ENCODE peak calls at places on chromosomes 11 and 22, in six cellular contexts. H is ovary, V is tibial nerve, Y is IMR-90, S is spleen, U is HCT116. W is an unnamed sample.

GRCh38 chr11:87398913-87399312 is 361.2 kb downstream of the TMEM135 start:
- DNase-seq in H (no peak), V (peak), Y (no peak), S (no peak), U (no peak), W (no peak)

GRCh38 chr11:64234840-64235379 is 526 bp downstream of the VEGFB start:
- DNase-seq in H (no peak), V (no peak), Y (no peak), S (peak), U (no peak), W (no peak)

GRCh38 chr11:67648140-67648795 is 2.3 kb downstream of the ACY3 start:
- DNase-seq in H (no peak), V (no peak), Y (no peak), S (peak), U (peak), W (no peak)

GRCh38 chr11:3984896-3985295 is 109.7 kb upstream of the RRM1 start:
- DNase-seq in H (no peak), V (no peak), Y (peak), S (no peak), U (no peak), W (no peak)

GRCh38 chr22:28948404-28948803 is 65.0 kb downstream of the ZNRF3 start:
- DNase-seq in H (no peak), V (no peak), Y (no peak), S (no peak), U (no peak), W (no peak)

GRCh38 chr11:102384419-102385052 is 37.5 kb downstream of the BIRC2 start:
- DNase-seq in H (peak), V (no peak), Y (no peak), S (no peak), U (no peak), W (no peak)

GRCh38 chr11:32090774-32091370 is at the start of gene RCN1:
- DNase-seq in H (peak), V (peak), Y (peak), S (peak), U (no peak), W (peak)

GRCh38 chr11:78270993-78271392 is 82.3 kb downstream of the USP35 start:
- DNase-seq in H (no peak), V (no peak), Y (no peak), S (no peak), U (no peak), W (no peak)

GRCh38 chr22:24894998-24895397 is 51.5 kb downstream of the LHFPL7 start:
- DNase-seq in H (peak), V (peak), Y (no peak), S (no peak), U (peak), W (peak)

GRCh38 chr11:61967924-61968757 is 707 bp upstream of the FTH1 start:
- DNase-seq in H (peak), V (no peak), Y (no peak), S (peak), U (no peak), W (no peak)

GRCh38 chr22:45008853-45009751 is 703 bp downstream of the PHF21B start:
- DNase-seq in H (peak), V (no peak), Y (no peak), S (no peak), U (no peak), W (no peak)

GRCh38 chr22:45007946-45008852 is 1.6 kb downstream of the PHF21B start:
- DNase-seq in H (peak), V (no peak), Y (no peak), S (no peak), U (no peak), W (no peak)

GRCh38 chr22:45010532-45010900 is 711 bp upstream of the PHF21B start:
- DNase-seq in H (no peak), V (no peak), Y (no peak), S (no peak), U (no peak), W (no peak)

GRCh38 chr22:45007247-45007945 is 2.4 kb downstream of the PHF21B start:
- DNase-seq in H (peak), V (no peak), Y (peak), S (no peak), U (no peak), W (no peak)

GRCh38 chr22:45009881-45010531 is at the start of gene PHF21B:
- DNase-seq in H (peak), V (no peak), Y (peak), S (no peak), U (no peak), W (peak)
- TF ChIP-seq POLR2A in H (peak), V (no peak), Y (no peak), S (no peak), U (no peak), W (no peak)

GRCh38 chr11:46275964-46276641 is 1.4 kb upstream of the CREB3L1 start:
- DNase-seq in H (no peak), V (no peak), Y (no peak), S (no peak), U (no peak), W (no peak)
- TF ChIP-seq POLR2A in H (no peak), V (no peak), Y (no peak), S (no peak), U (no peak), W (no peak)

DNA sequence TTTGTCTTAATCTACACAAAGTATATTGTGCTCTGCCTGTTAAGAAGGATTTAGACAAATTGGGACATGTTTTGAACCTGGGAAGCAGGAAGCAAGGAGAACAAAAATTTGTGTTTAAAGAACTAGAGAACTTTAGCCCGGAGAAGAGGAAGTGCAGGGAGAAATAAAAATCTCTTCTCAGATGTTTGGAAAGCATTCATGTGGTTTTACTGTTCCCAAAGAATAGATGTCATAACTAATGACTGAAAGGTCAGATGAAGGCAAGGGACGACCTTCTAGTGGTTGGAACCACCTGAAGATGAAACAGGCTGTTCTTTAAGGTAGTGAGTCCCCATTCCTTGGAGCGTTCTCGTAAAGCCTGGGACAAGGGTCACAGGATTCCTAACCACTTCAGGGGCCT is 38.3 kb downstream of the IRAG1 start:
- DNase-seq in H (no peak), V (no peak), Y (no peak), S (no peak), U (peak), W (no peak)
- TF ChIP-seq POLR2A in H (no peak), V (no peak), Y (no peak), S (no peak), U (no peak), W (no peak)

GRCh38 chr22:41178425-41178975 is 26.6 kb upstream of the L3MBTL2 start:
- DNase-seq in H (peak), V (peak), Y (no peak), S (no peak), U (no peak), W (no peak)
- TF ChIP-seq POLR2A in H (no peak), V (no peak), Y (no peak), S (no peak), U (no peak), W (no peak)

DNA sequence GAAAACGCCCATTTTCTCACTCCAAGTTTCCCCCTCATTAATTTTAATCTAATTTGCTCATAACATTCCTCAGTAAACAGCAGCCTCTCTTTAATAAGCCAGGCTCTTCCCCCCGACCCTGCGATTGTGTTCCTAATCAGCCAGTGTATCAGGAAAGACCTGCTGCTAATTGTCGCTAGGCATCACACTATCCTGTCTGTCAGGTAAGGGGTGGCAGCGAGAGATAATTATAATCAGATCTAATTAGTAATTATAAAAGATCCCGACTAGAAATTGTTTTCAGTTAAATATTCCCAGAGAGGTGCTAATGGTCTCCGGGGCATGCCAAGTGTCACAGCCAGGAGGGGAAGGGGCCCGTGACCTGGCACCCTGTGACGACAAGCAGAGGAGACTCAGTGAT is 142.8 kb downstream of the ST3GAL4 start:
- DNase-seq in H (no peak), V (no peak), Y (no peak), S (no peak), U (no peak), W (no peak)
- TF ChIP-seq POLR2A in H (no peak), V (no peak), Y (no peak), S (no peak), U (no peak), W (no peak)

GRCh38 chr22:17796695-17797094 is 22.4 kb upstream of the BID start:
- DNase-seq in H (no peak), V (no peak), Y (no peak), S (no peak), U (no peak), W (no peak)

GRCh38 chr22:17794726-17795125 is 20.5 kb upstream of the BID start:
- DNase-seq in H (no peak), V (no peak), Y (no peak), S (no peak), U (no peak), W (no peak)

GRCh38 chr22:17795143-17795542 is 20.9 kb upstream of the BID start:
- DNase-seq in H (no peak), V (no peak), Y (no peak), S (no peak), U (no peak), W (no peak)

GRCh38 chr22:17795661-17796548 is 21.6 kb upstream of the BID start:
- DNase-seq in H (no peak), V (no peak), Y (no peak), S (no peak), U (no peak), W (no peak)

GRCh38 chr22:17797721-17798559 is 23.7 kb upstream of the BID start:
- DNase-seq in H (no peak), V (no peak), Y (no peak), S (no peak), U (no peak), W (no peak)
- TF ChIP-seq POLR2A in H (no peak), V (no peak), Y (no peak), S (no peak), U (no peak), W (no peak)

W was measured in H54.